ENCODE peak calls at places on chromosomes 11 and 22, in six cellular contexts. C is C1 segment of cervical spinal cord; B is HFFc6; X is Daoy; W is left ventricle myocardium superior; V is stimulated activated CD4-positive, alpha-beta T cell treated with anti-CD3 and anti-CD28 coated beads, Interleukin-15, amount 100 ng/mL, for 24 hours. M is an unnamed sample.

GRCh38 chr22:20530368-20531153 is 23.2 kb downstream of the MED15 start:
- DNase-seq in X (peak), V (no peak), W (no peak), C (peak), B (peak), M (no peak)

GRCh38 chr11:109267293-109268095 is 154.5 kb upstream of the C11orf87 start:
- DNase-seq in C (no peak), B (no peak), W (no peak), V (no peak), X (no peak), M (no peak)

GRCh38 chr11:66845143-66845875 is 2.1 kb downstream of the RCE1 start:
- DNase-seq in V (no peak), X (no peak), C (no peak), W (no peak), B (no peak), M (no peak)

GRCh38 chr11:123187670-123188507 is 7.2 kb downstream of the CLMP start:
- DNase-seq in B (peak), C (peak), W (no peak), V (no peak), X (peak), M (no peak)

GRCh38 chr11:17277024-17277584 is 565 bp downstream of the NUCB2 start:
- DNase-seq in C (peak), B (peak), X (peak), W (no peak), V (peak), M (no peak)

GRCh38 chr11:22920939-22921565 is 60.8 kb upstream of the CCDC179 start:
- DNase-seq in W (no peak), V (peak), B (peak), X (peak), C (no peak), M (peak)

GRCh38 chr22:50599816-50600454 is 658 bp upstream of the MAPK8IP2 start:
- DNase-seq in B (no peak), X (peak), W (peak), C (no peak), V (peak), M (peak)

GRCh38 chr22:23306438-23306921 is 126.2 kb downstream of the BCR start:
- DNase-seq in V (no peak), W (peak), X (peak), C (no peak), B (peak), M (no peak)

GRCh38 chr11:120577624-120578363 is 66.2 kb downstream of the GRIK4 start:
- DNase-seq in B (no peak), X (no peak), W (no peak), C (no peak), V (no peak), M (no peak)

GRCh38 chr11:107561688-107562087 is 3.8 kb downstream of the ALKBH8 start:
- DNase-seq in B (peak), W (no peak), V (peak), C (no peak), X (peak), M (no peak)

GRCh38 chr11:68911731-68912130 is 8.0 kb downstream of the IGHMBP2 start:
- DNase-seq in V (no peak), B (no peak), C (no peak), W (no peak), X (no peak), M (no peak)

GRCh38 chr11:61609970-61610347 is 29.1 kb upstream of the SYT7 start:
- DNase-seq in X (no peak), V (no peak), C (no peak), B (no peak), W (no peak), M (no peak)

GRCh38 chr11:83303358-83303757 is 17.2 kb upstream of the CCDC90B start:
- DNase-seq in W (no peak), X (no peak), V (no peak), B (no peak), C (no peak), M (no peak)

GRCh38 chr11:35373284-35373933 is 45.9 kb downstream of the SLC1A2 start:
- DNase-seq in X (peak), W (no peak), V (no peak), B (no peak), C (no peak), M (no peak)

GRCh38 chr11:7640826-7641225 is 32.5 kb downstream of the CYB5R2 start:
- DNase-seq in W (no peak), B (no peak), C (no peak), V (no peak), X (no peak), M (no peak)

GRCh38 chr22:19900707-19901436 is 40.7 kb upstream of the COMT start:
- DNase-seq in C (no peak), B (no peak), W (no peak), V (no peak), X (no peak), M (no peak)

GRCh38 chr11:118071416-118072030 is 5.4 kb upstream of the TMPRSS4 start:
- DNase-seq in C (no peak), B (no peak), X (no peak), W (no peak), V (no peak), M (no peak)

GRCh38 chr22:47001288-47001687 is 238.8 kb downstream of the TBC1D22A start:
- DNase-seq in B (no peak), C (no peak), X (no peak), W (no peak), V (no peak), M (no peak)

GRCh38 chr11:14082338-14082737 is 119.8 kb downstream of the SPON1 start:
- DNase-seq in C (no peak), W (no peak), B (no peak), X (no peak), V (no peak), M (no peak)

GRCh38 chr11:95135880-95136279 is 46.2 kb downstream of the ENDOD1 start:
- DNase-seq in B (no peak), V (no peak), C (no peak), W (no peak), X (no peak), M (no peak)

GRCh38 chr11:5288912-5289525 is 12.7 kb downstream of the OR51B4 start:
- DNase-seq in X (no peak), W (no peak), C (no peak), B (no peak), V (no peak), M (no peak)

GRCh38 chr11:4559527-4560440 is 14.8 kb downstream of the OR52M1 start:
- DNase-seq in V (no peak), B (no peak), X (no peak), C (no peak), W (no peak), M (no peak)

GRCh38 chr11:35275808-35276170 is 136.8 kb downstream of the CD44 start:
- DNase-seq in X (no peak), B (peak), C (peak), V (no peak), W (no peak), M (no peak)

GRCh38 chr11:62851807-62852522 is 12.6 kb upstream of the WDR74 start:
- DNase-seq in W (no peak), C (no peak), B (no peak), X (no peak), V (no peak), M (no peak)

GRCh38 chr11:36148701-36149100 is 140.5 kb downstream of the COMMD9 start:
- DNase-seq in W (no peak), C (peak), V (no peak), X (no peak), B (no peak), M (no peak)

GRCh38 chr11:112310414-112310813 is 49.8 kb upstream of the PLET1 start:
- DNase-seq in W (no peak), X (no peak), V (no peak), C (no peak), B (no peak), M (no peak)

GRCh38 chr22:40898850-40899357 is 37.0 kb upstream of the DNAJB7 start:
- DNase-seq in X (peak), W (no peak), V (peak), B (peak), C (peak), M (peak)

GRCh38 chr11:111633248-111633647 is 31.0 kb downstream of the SIK2 start:
- DNase-seq in V (no peak), X (no peak), W (no peak), B (no peak), C (no peak), M (no peak)

GRCh38 chr11:96235725-96236124 is 107.3 kb downstream of the MAML2 start:
- DNase-seq in V (peak), X (no peak), B (peak), W (no peak), C (no peak), M (no peak)

GRCh38 chr22:42673898-42674390 is 24.8 kb upstream of the CYB5R3 start:
- DNase-seq in V (no peak), B (no peak), W (no peak), X (no peak), C (no peak), M (no peak)

GRCh38 chr11:1302461-1303073 is 6.9 kb downstream of the TOLLIP start:
- DNase-seq in V (no peak), C (no peak), W (no peak), B (no peak), X (no peak), M (no peak)

GRCh38 chr11:16346975-16347374 is 9.4 kb downstream of the SOX6 start:
- DNase-seq in B (peak), V (no peak), X (no peak), W (no peak), C (no peak), M (peak)

GRCh38 chr11:9738700-9739099 is 74.8 kb downstream of the SWAP70 start:
- DNase-seq in B (no peak), C (no peak), X (no peak), W (no peak), V (no peak), M (no peak)

GRCh38 chr22:28620244-28620922 is 59.3 kb downstream of the TTC28 start:
- DNase-seq in B (no peak), X (no peak), V (no peak), W (no peak), C (no peak), M (peak)